ENCODE peak calls at places on chromosome X, in four cellular contexts. One of them, this sample, is unnamed.

GRCh38 chrX:130295519-130296314 is 27.0 kb upstream of the ZNF280C start:
- DNase-seq in ovary: no peak
- DNase-seq in OCI-LY7: no peak
- DNase-seq in CD8-positive, alpha-beta T cell: no peak
- DNase-seq in this sample: no peak

GRCh38 chrX:53251307-53251706 is 26.3 kb upstream of the KDM5C start:
- DNase-seq in CD8-positive, alpha-beta T cell: no peak
- DNase-seq in OCI-LY7: no peak
- DNase-seq in ovary: no peak
- DNase-seq in this sample: no peak

GRCh38 chrX:119238557-119238956 is 2.5 kb downstream of the PGRMC1 start:
- DNase-seq in OCI-LY7: no peak
- DNase-seq in CD8-positive, alpha-beta T cell: no peak
- DNase-seq in ovary: no peak
- DNase-seq in this sample: no peak

GRCh38 chrX:109472939-109473713 is 8.8 kb downstream of the GUCY2F start:
- DNase-seq in ovary: peak; percentile 14
- DNase-seq in CD8-positive, alpha-beta T cell: no peak
- DNase-seq in OCI-LY7: peak; percentile 46
- DNase-seq in this sample: no peak

GRCh38 chrX:117838581-117839331 is 277.9 kb downstream of the KLHL13 start:
- DNase-seq in OCI-LY7: no peak
- DNase-seq in ovary: no peak
- DNase-seq in CD8-positive, alpha-beta T cell: no peak
- DNase-seq in this sample: no peak

GRCh38 chrX:152869972-152870371 is 27.9 kb upstream of the ZNF185 start:
- DNase-seq in ovary: no peak
- DNase-seq in OCI-LY7: no peak
- DNase-seq in CD8-positive, alpha-beta T cell: no peak
- DNase-seq in this sample: no peak

GRCh38 chrX:70044541-70045245 is 5.0 kb downstream of the AWAT2 start:
- DNase-seq in ovary: no peak
- DNase-seq in OCI-LY7: no peak
- DNase-seq in CD8-positive, alpha-beta T cell: no peak
- DNase-seq in this sample: no peak

GRCh38 chrX:13805241-13805640 is 11.7 kb downstream of the GPM6B start:
- DNase-seq in ovary: no peak
- DNase-seq in CD8-positive, alpha-beta T cell: no peak
- DNase-seq in OCI-LY7: peak; percentile 13
- DNase-seq in this sample: no peak

GRCh38 chrX:42188730-42189129 is 265.4 kb upstream of the CASK start:
- DNase-seq in OCI-LY7: no peak
- DNase-seq in ovary: no peak
- DNase-seq in CD8-positive, alpha-beta T cell: no peak
- DNase-seq in this sample: no peak

GRCh38 chrX:154437398-154437752 is 421 bp downstream of the GDI1 start:
- DNase-seq in CD8-positive, alpha-beta T cell: no peak
- DNase-seq in ovary: peak; percentile 24
- DNase-seq in OCI-LY7: no peak
- DNase-seq in this sample: no peak

GRCh38 chrX:49915352-49916222 is 6.8 kb upstream of the CLCN5 start:
- DNase-seq in CD8-positive, alpha-beta T cell: peak; percentile 44
- DNase-seq in OCI-LY7: peak; percentile 57
- DNase-seq in ovary: peak; percentile 53
- DNase-seq in this sample: no peak

GRCh38 chrX:132648870-132649269 is 160.0 kb upstream of the MBNL3 start:
- DNase-seq in CD8-positive, alpha-beta T cell: no peak
- DNase-seq in ovary: no peak
- DNase-seq in OCI-LY7: no peak
- DNase-seq in this sample: no peak

GRCh38 chrX:37652053-37652452 is 33.5 kb upstream of the XK start:
- DNase-seq in OCI-LY7: no peak
- DNase-seq in CD8-positive, alpha-beta T cell: no peak
- DNase-seq in ovary: no peak
- DNase-seq in this sample: no peak

GRCh38 chrX:120753413-120754251 is 122.0 kb downstream of the CT47B1 start:
- DNase-seq in ovary: no peak
- DNase-seq in CD8-positive, alpha-beta T cell: no peak
- DNase-seq in OCI-LY7: peak; percentile 62
- DNase-seq in this sample: no peak

GRCh38 chrX:123361371-123361770 is 177.3 kb downstream of the GRIA3 start:
- DNase-seq in ovary: no peak
- DNase-seq in OCI-LY7: no peak
- DNase-seq in CD8-positive, alpha-beta T cell: no peak
- DNase-seq in this sample: no peak

GRCh38 chrX:3713225-3713936 is at the start of gene PRKX:
- DNase-seq in CD8-positive, alpha-beta T cell: peak; percentile 65
- DNase-seq in ovary: peak; percentile 43
- DNase-seq in OCI-LY7: peak; percentile 74
- DNase-seq in this sample: no peak

GRCh38 chrX:106906361-106906760 is 3.2 kb upstream of the RIPPLY1 start:
- DNase-seq in CD8-positive, alpha-beta T cell: no peak
- DNase-seq in OCI-LY7: no peak
- DNase-seq in ovary: no peak
- DNase-seq in this sample: no peak

GRCh38 chrX:110403839-110404238 is 45.2 kb downstream of the RTL9 start:
- DNase-seq in CD8-positive, alpha-beta T cell: no peak
- DNase-seq in ovary: no peak
- DNase-seq in OCI-LY7: no peak
- DNase-seq in this sample: no peak

GRCh38 chrX:45849261-45849660 is 648.6 kb upstream of the DIPK2B start:
- DNase-seq in CD8-positive, alpha-beta T cell: no peak
- DNase-seq in ovary: no peak
- DNase-seq in OCI-LY7: no peak
- DNase-seq in this sample: no peak

GRCh38 chrX:125378205-125378604 is 58.5 kb downstream of the TEX13C start:
- DNase-seq in OCI-LY7: no peak
- DNase-seq in CD8-positive, alpha-beta T cell: no peak
- DNase-seq in ovary: no peak
- DNase-seq in this sample: no peak
- TF ChIP-seq CTCF in OCI-LY7: no peak
- TF ChIP-seq CTCF in CD8-positive, alpha-beta T cell: no peak
- TF ChIP-seq CTCF in ovary: no peak
- TF ChIP-seq CTCF in this sample: no peak

DNA sequence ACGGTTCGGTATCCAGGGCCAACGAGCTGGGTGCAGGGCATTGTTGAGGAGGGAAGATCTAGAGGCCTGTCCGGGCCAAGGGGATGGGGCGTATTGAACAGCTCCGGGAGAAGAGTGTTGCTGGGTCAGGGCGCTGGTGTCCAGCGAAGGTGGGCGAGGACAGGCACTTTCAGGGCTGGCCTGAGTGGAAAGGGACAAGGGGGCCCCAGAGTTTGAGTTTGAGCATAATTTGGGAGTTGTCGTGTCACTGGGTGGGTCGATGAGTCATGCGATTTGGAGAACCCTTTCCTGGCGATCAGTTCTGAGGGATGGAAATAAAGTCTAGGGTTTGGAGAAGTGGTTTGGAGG is 299 bp downstream of the PRRG3 start:
- DNase-seq in OCI-LY7: no peak
- DNase-seq in ovary: no peak
- DNase-seq in CD8-positive, alpha-beta T cell: no peak
- DNase-seq in this sample: no peak
- H3K4me3 ChIP-seq in OCI-LY7: no peak overlapping the region
- H3K4me3 ChIP-seq in ovary: peak overlapping the region; percentile 9
- H3K4me3 ChIP-seq in CD8-positive, alpha-beta T cell: no peak overlapping the region
- H3K4me3 ChIP-seq in this sample: peak overlapping the region; percentile 45

GRCh38 chrX:145213504-145213903 is 33.8 kb upstream of the SPANXN1 start:
- DNase-seq in ovary: no peak
- DNase-seq in CD8-positive, alpha-beta T cell: no peak
- DNase-seq in OCI-LY7: peak; percentile 1
- DNase-seq in this sample: no peak
- TF ChIP-seq CTCF in ovary: no peak
- TF ChIP-seq CTCF in CD8-positive, alpha-beta T cell: no peak
- TF ChIP-seq CTCF in OCI-LY7: peak; percentile 61
- TF ChIP-seq CTCF in this sample: no peak

DNA sequence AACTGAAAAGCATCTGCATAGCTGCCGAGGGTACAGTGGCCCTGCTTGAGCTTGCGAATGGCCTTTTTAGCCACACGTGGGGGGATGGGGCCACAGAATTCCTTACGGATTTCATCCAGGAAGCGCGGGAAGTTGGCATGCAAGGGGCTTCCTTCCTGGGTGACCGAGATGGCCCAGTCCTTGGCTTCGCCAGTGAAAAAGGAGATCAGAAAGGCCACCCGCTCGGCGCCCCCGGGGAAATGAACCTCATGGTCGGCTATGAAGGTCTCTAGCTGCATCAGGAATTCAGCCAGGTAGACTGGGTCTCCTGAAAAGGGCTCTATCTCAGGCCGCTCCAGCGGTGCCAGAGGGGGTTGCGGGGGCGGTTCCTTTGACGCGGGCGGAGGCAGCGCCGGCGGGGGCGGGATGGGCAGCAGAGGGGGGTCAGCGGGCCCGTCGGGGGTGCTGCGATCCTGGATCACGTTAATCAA is 918 bp downstream of the RTL5 start:
- DNase-seq in OCI-LY7: no peak
- DNase-seq in CD8-positive, alpha-beta T cell: no peak
- DNase-seq in ovary: peak; percentile 29
- DNase-seq in this sample: no peak
- H3K4me3 ChIP-seq in OCI-LY7: no peak overlapping the region
- H3K4me3 ChIP-seq in CD8-positive, alpha-beta T cell: no peak overlapping the region
- H3K4me3 ChIP-seq in ovary: peak overlapping the region; percentile 48
- H3K4me3 ChIP-seq in this sample: peak overlapping the region; percentile 49

DNA sequence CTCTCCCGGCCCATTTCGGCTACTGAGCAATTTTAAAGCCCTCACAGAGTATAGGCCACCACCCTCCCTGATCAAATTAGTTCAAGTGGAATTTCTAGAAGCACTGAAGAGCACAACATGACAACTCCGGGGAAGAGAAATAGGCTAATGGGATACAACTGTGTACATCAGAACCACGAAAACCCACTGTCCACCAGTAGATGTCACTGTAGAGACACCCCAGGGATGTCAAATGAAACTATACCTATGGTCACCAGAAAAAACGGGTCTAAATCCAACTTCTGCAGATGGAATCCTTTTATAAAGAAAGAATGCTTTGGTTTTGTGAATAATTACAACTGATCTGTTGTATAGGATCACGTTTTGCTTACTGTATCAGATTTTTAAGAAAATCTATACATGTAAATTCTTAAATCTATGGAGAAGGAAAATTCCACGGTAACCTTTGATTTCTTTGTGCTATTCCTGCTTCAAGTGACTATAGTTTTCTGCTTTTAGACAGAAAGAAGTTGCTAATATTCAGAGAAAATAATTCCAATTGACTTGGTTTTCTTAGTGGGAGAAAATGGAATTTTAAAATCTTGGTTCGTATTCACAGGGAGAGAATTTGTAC is 29.5 kb upstream of the MAP3K15 start:
- DNase-seq in CD8-positive, alpha-beta T cell: peak; percentile 24
- DNase-seq in ovary: peak; percentile 47
- DNase-seq in OCI-LY7: peak; percentile 58
- DNase-seq in this sample: no peak
- TF ChIP-seq CTCF in CD8-positive, alpha-beta T cell: peak; percentile 44
- TF ChIP-seq CTCF in ovary: peak; percentile 34
- TF ChIP-seq CTCF in OCI-LY7: peak; percentile 84
- TF ChIP-seq CTCF in this sample: peak; percentile 48